ENCODE peak calls at places on chromosomes 2 and 18, in four cellular contexts. One of them, this sample, is unnamed.

GRCh38 chr2:175630319-175631246 is 371.5 kb downstream of the LNPK start:
- DNase-seq in memory B cell: no peak
- DNase-seq in CD4-positive, alpha-beta T cell: no peak
- DNase-seq in T-cell: no peak
- DNase-seq in this sample: no peak

GRCh38 chr2:240435457-240435954 is at the start of gene GPC1:
- DNase-seq in CD4-positive, alpha-beta T cell: peak
- DNase-seq in memory B cell: no peak
- DNase-seq in T-cell: peak
- DNase-seq in this sample: peak

GRCh38 chr2:25078171-25079049 is 36.5 kb downstream of the EFR3B start:
- DNase-seq in T-cell: no peak
- DNase-seq in CD4-positive, alpha-beta T cell: no peak
- DNase-seq in memory B cell: no peak
- DNase-seq in this sample: no peak

GRCh38 chr18:79680100-79680879 is 687 bp downstream of the CTDP1 start:
- DNase-seq in T-cell: peak
- DNase-seq in memory B cell: no peak
- DNase-seq in CD4-positive, alpha-beta T cell: peak
- DNase-seq in this sample: peak

GRCh38 chr2:174198846-174199564 is 49.3 kb downstream of the OLA1 start:
- DNase-seq in T-cell: no peak
- DNase-seq in CD4-positive, alpha-beta T cell: no peak
- DNase-seq in memory B cell: no peak
- DNase-seq in this sample: no peak

GRCh38 chr2:120313695-120314615 is 32.0 kb upstream of the INHBB start:
- DNase-seq in memory B cell: no peak
- DNase-seq in T-cell: no peak
- DNase-seq in CD4-positive, alpha-beta T cell: no peak
- DNase-seq in this sample: peak

GRCh38 chr2:224263571-224264043 is 138.3 kb downstream of the FAM124B start:
- DNase-seq in memory B cell: no peak
- DNase-seq in T-cell: no peak
- DNase-seq in CD4-positive, alpha-beta T cell: no peak
- DNase-seq in this sample: no peak

GRCh38 chr2:101520246-101520645 is 45.3 kb upstream of the RFX8 start:
- DNase-seq in CD4-positive, alpha-beta T cell: no peak
- DNase-seq in memory B cell: no peak
- DNase-seq in T-cell: no peak
- DNase-seq in this sample: no peak

GRCh38 chr18:21672868-21673267 is 31.7 kb downstream of the ABHD3 start:
- DNase-seq in memory B cell: no peak
- DNase-seq in T-cell: no peak
- DNase-seq in CD4-positive, alpha-beta T cell: no peak
- DNase-seq in this sample: no peak

GRCh38 chr2:15665067-15665942 is 73.6 kb downstream of the DDX1 start:
- DNase-seq in CD4-positive, alpha-beta T cell: no peak
- DNase-seq in T-cell: no peak
- DNase-seq in memory B cell: no peak
- DNase-seq in this sample: no peak

GRCh38 chr2:202185816-202186221 is 52.6 kb downstream of the SUMO1 start:
- DNase-seq in CD4-positive, alpha-beta T cell: no peak
- DNase-seq in memory B cell: no peak
- DNase-seq in T-cell: no peak
- DNase-seq in this sample: no peak

GRCh38 chr18:55650363-55650870 is 62.4 kb upstream of the TCF4 start:
- DNase-seq in CD4-positive, alpha-beta T cell: no peak
- DNase-seq in T-cell: no peak
- DNase-seq in memory B cell: no peak
- DNase-seq in this sample: no peak

GRCh38 chr2:145595296-145595695 is 1075.4 kb upstream of the ZEB2 start:
- DNase-seq in T-cell: no peak
- DNase-seq in memory B cell: no peak
- DNase-seq in CD4-positive, alpha-beta T cell: no peak
- DNase-seq in this sample: no peak

GRCh38 chr18:78906066-78906465 is 73.6 kb upstream of the SALL3 start:
- DNase-seq in memory B cell: no peak
- DNase-seq in T-cell: no peak
- DNase-seq in CD4-positive, alpha-beta T cell: no peak
- DNase-seq in this sample: no peak

GRCh38 chr18:12333650-12334279 is 25.7 kb downstream of the TUBB6 start:
- DNase-seq in CD4-positive, alpha-beta T cell: no peak
- DNase-seq in memory B cell: no peak
- DNase-seq in T-cell: no peak
- DNase-seq in this sample: no peak

GRCh38 chr2:3299703-3300102 is 77.9 kb downstream of the EIPR1 start:
- DNase-seq in T-cell: no peak
- DNase-seq in memory B cell: no peak
- DNase-seq in CD4-positive, alpha-beta T cell: no peak
- DNase-seq in this sample: no peak

GRCh38 chr18:10455726-10456453 is 1.5 kb downstream of the APCDD1 start:
- DNase-seq in T-cell: no peak
- DNase-seq in memory B cell: no peak
- DNase-seq in CD4-positive, alpha-beta T cell: no peak
- DNase-seq in this sample: no peak

GRCh38 chr2:222452422-222452950 is 28.1 kb downstream of the SGPP2 start:
- DNase-seq in CD4-positive, alpha-beta T cell: no peak
- DNase-seq in T-cell: no peak
- DNase-seq in memory B cell: no peak
- DNase-seq in this sample: no peak

GRCh38 chr18:46622999-46623398 is 34.0 kb downstream of the LOXHD1 start:
- DNase-seq in T-cell: no peak
- DNase-seq in memory B cell: no peak
- DNase-seq in CD4-positive, alpha-beta T cell: no peak
- DNase-seq in this sample: no peak

This sample was measured in dorsolateral prefrontal cortex.